ENCODE peak calls at places on chromosomes 11 and 22, in four cellular contexts. One of them, this sample, is unnamed.
A peak's percentile ranks its signal among the peaks of the same experiment; 100 is the strongest.

GRCh38 chr11:72333657-72334056 is 89.7 kb upstream of the PHOX2A start:
- DNase-seq in neuronal stem cell: peak; percentile 48
- DNase-seq in SK-N-SH: peak; percentile 61
- DNase-seq in hepatocyte: peak; percentile 25
- DNase-seq in this sample: peak; percentile 83

GRCh38 chr11:134667505-134667904 is 255.5 kb upstream of the B3GAT1 start:
- DNase-seq in hepatocyte: no peak
- DNase-seq in neuronal stem cell: no peak
- DNase-seq in SK-N-SH: no peak
- DNase-seq in this sample: no peak

GRCh38 chr11:61775606-61776554 is 16.5 kb downstream of the TMEM258 start:
- DNase-seq in hepatocyte: no peak
- DNase-seq in SK-N-SH: peak; percentile 31
- DNase-seq in neuronal stem cell: no peak
- DNase-seq in this sample: no peak

GRCh38 chr22:40791241-40791640 is 27.9 kb downstream of the SLC25A17 start:
- DNase-seq in SK-N-SH: no peak
- DNase-seq in hepatocyte: no peak
- DNase-seq in neuronal stem cell: no peak
- DNase-seq in this sample: no peak

GRCh38 chr11:125481531-125481930 is 14.5 kb downstream of the FEZ1 start:
- DNase-seq in neuronal stem cell: no peak
- DNase-seq in SK-N-SH: peak; percentile 40
- DNase-seq in hepatocyte: no peak
- DNase-seq in this sample: peak; percentile 63

GRCh38 chr11:92253945-92254344 is 29.3 kb downstream of the FAT3 start:
- DNase-seq in SK-N-SH: no peak
- DNase-seq in neuronal stem cell: no peak
- DNase-seq in hepatocyte: no peak
- DNase-seq in this sample: no peak

GRCh38 chr11:95067042-95067827 is 516 bp downstream of the SRSF8 start:
- DNase-seq in hepatocyte: peak; percentile 91
- DNase-seq in neuronal stem cell: peak; percentile 65
- DNase-seq in SK-N-SH: peak; percentile 78
- DNase-seq in this sample: peak; percentile 85

GRCh38 chr11:22407899-22408298 is 69.7 kb downstream of the SLC17A6 start:
- DNase-seq in SK-N-SH: no peak
- DNase-seq in hepatocyte: no peak
- DNase-seq in neuronal stem cell: peak; percentile 15
- DNase-seq in this sample: peak; percentile 71

GRCh38 chr11:129451524-129451923 is 75.9 kb downstream of the BARX2 start:
- DNase-seq in hepatocyte: no peak
- DNase-seq in neuronal stem cell: no peak
- DNase-seq in SK-N-SH: no peak
- DNase-seq in this sample: no peak

GRCh38 chr11:46373787-46374740 is 7.4 kb upstream of the MDK start:
- DNase-seq in SK-N-SH: no peak
- DNase-seq in hepatocyte: no peak
- DNase-seq in neuronal stem cell: no peak
- DNase-seq in this sample: no peak
- H3K4me3 ChIP-seq in SK-N-SH: no peak overlapping the region
- H3K4me3 ChIP-seq in hepatocyte: no peak overlapping the region
- H3K4me3 ChIP-seq in neuronal stem cell: no peak overlapping the region
- H3K4me3 ChIP-seq in this sample: no peak overlapping the region

DNA sequence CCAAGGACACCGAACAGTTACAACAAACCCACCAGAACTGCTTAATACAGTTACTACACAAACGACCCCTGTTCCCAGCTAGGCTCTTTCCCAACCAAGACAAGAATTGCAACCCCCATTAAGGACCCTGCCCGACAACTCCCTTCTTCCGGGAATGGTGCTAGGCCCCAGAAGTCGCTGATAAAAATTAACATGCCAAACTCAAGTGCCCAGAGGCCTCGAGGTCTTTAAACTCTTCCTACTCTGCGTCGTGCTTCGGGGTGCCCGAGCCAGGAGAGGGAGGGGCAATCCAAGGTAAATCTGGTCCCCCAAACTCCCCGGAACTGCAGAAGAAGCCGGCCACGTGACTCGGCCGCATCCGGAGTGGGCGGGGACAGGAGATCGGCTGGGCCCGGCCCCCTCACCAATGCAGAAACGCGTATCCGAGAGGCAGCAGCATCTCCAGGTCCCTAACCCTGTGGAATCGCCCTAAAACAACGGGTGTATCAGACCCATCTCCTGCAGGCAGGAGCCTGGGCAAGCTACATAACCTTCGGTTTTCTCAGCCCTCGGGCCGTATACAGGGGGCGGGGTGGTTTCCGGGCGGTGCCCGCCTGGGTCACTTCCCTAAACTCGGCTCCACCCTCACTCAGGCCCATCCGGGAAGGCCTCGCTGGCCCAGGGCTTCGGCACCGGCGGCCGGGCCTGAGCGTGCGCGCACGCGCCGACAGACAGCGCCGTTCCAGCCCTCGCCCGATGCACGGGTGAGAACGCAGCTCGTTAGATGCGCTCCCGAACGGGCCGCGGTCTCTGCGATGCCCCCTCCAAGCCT is 1.1 kb downstream of the CFL1 start:
- DNase-seq in neuronal stem cell: peak; percentile 50
- DNase-seq in hepatocyte: peak; percentile 84
- DNase-seq in SK-N-SH: peak; percentile 80
- DNase-seq in this sample: peak; percentile 82
- H2AFZ ChIP-seq in neuronal stem cell: peak overlapping the region; percentile 27
- H2AFZ ChIP-seq in hepatocyte: peak overlapping the region; percentile 26
- H2AFZ ChIP-seq in SK-N-SH: no peak overlapping the region
- H2AFZ ChIP-seq in this sample: no peak overlapping the region

GRCh38 chr22:46672731-46673130 is 52.5 kb downstream of the GRAMD4 start:
- DNase-seq in hepatocyte: no peak
- DNase-seq in SK-N-SH: no peak
- DNase-seq in neuronal stem cell: no peak
- DNase-seq in this sample: no peak

GRCh38 chr22:46674367-46674781 is 54.2 kb downstream of the GRAMD4 start:
- DNase-seq in hepatocyte: no peak
- DNase-seq in SK-N-SH: no peak
- DNase-seq in neuronal stem cell: no peak
- DNase-seq in this sample: no peak

GRCh38 chr22:46673677-46674236 is 53.6 kb downstream of the GRAMD4 start:
- DNase-seq in SK-N-SH: no peak
- DNase-seq in neuronal stem cell: no peak
- DNase-seq in hepatocyte: no peak
- DNase-seq in this sample: no peak

GRCh38 chr22:46671824-46672432 is 51.7 kb downstream of the GRAMD4 start:
- DNase-seq in hepatocyte: peak; percentile 34
- DNase-seq in neuronal stem cell: no peak
- DNase-seq in SK-N-SH: no peak
- DNase-seq in this sample: no peak

DNA sequence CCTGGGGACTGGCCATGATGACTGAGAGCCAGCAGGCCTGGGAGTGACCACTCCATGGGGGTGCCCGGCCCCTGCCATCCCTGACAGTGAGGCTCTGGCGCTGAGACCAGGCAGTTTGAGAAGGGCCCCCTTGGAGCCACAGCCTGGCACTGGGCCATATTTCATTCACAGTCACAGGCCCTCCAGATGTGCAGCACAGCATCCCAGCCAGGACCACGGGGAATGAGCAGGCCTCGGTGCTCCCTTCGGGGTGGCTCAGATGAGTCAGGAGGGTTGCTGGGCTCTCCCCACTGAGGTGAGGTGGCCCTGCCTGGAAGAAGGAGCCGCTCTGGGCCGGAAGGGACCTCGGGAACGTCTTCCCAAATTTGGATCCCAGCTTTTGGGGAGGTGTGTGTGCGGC is 53.0 kb downstream of the GRAMD4 start:
- DNase-seq in hepatocyte: no peak
- DNase-seq in neuronal stem cell: no peak
- DNase-seq in SK-N-SH: peak; percentile 81
- DNase-seq in this sample: no peak
- H3K4me3 ChIP-seq in hepatocyte: no peak overlapping the region
- H3K4me3 ChIP-seq in neuronal stem cell: no peak overlapping the region
- H3K4me3 ChIP-seq in SK-N-SH: no peak overlapping the region
- H3K4me3 ChIP-seq in this sample: no peak overlapping the region

GRCh38 chr11:111870522-111870886 is 877 bp downstream of the ALG9 start:
- DNase-seq in SK-N-SH: no peak
- DNase-seq in hepatocyte: no peak
- DNase-seq in neuronal stem cell: no peak
- DNase-seq in this sample: no peak

GRCh38 chr11:111870887-111871692 is at the start of gene ALG9:
- DNase-seq in SK-N-SH: peak; percentile 95
- DNase-seq in hepatocyte: peak; percentile 84
- DNase-seq in neuronal stem cell: peak; percentile 68
- DNase-seq in this sample: peak; percentile 88

GRCh38 chr11:111871693-111872161 is 346 bp upstream of the ALG9 start:
- DNase-seq in SK-N-SH: peak; percentile 28
- DNase-seq in hepatocyte: no peak
- DNase-seq in neuronal stem cell: no peak
- DNase-seq in this sample: no peak

DNA sequence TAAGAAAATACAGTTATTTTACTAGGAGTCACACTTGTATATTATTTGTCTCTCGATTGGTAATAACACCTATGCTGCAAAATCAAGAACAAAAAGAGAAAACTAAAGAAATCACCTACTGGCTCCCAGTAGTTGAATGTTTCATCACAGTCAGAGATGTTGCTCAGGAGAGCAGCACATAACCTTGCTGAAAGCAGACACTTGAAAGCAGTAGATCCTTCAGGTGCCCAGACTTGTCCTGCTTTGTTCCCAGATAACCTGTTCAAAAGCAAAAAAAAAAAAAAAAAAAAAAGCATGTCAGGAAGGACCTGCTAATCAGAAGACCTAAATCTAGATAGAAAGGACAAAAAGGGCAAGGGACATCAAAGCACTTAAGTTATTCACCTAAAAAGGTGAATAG is 1.3 kb downstream of the ALG9 start:
- DNase-seq in neuronal stem cell: no peak
- DNase-seq in hepatocyte: no peak
- DNase-seq in SK-N-SH: no peak
- DNase-seq in this sample: no peak
- H2AFZ ChIP-seq in neuronal stem cell: no peak overlapping the region
- H2AFZ ChIP-seq in hepatocyte: no peak overlapping the region
- H2AFZ ChIP-seq in SK-N-SH: no peak overlapping the region
- H2AFZ ChIP-seq in this sample: no peak overlapping the region

DNA sequence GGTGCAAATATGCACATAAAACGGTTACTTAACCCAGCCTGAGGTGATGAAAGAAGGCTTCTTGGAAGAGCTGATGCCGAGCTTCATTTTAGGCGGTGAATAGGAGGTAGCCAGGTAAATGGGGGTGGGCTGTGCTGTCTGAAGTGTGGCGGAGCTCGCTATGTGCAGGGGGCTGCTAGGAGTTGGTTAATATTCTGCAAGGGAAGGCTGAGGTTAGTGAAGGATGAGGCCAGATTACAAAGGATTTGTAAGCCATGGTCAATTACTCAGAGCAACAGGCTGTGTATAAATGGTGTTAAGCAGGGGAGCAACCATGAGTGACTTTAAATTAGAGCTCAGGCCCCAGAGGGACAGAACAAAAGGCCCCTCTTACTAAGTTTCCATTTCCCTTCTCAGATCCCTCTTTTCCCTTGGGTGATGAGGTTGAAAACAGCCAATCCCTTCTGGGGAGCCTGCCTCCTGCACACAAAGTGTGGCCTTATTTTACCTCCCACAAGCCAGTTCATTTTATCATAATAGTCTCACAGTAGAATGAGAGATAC is 7.3 kb upstream of the MCAM start:
- DNase-seq in SK-N-SH: no peak
- DNase-seq in neuronal stem cell: no peak
- DNase-seq in hepatocyte: no peak
- DNase-seq in this sample: no peak
- H3K4me3 ChIP-seq in SK-N-SH: no peak overlapping the region
- H3K4me3 ChIP-seq in neuronal stem cell: no peak overlapping the region
- H3K4me3 ChIP-seq in hepatocyte: no peak overlapping the region
- H3K4me3 ChIP-seq in this sample: no peak overlapping the region

GRCh38 chr11:46916251-46916650 is 2.1 kb downstream of the LRP4 start:
- DNase-seq in SK-N-SH: no peak
- DNase-seq in hepatocyte: no peak
- DNase-seq in neuronal stem cell: no peak
- DNase-seq in this sample: no peak
- H2AFZ ChIP-seq in SK-N-SH: no peak overlapping the region
- H2AFZ ChIP-seq in hepatocyte: peak overlapping the region; percentile 54
- H2AFZ ChIP-seq in neuronal stem cell: peak overlapping the region; percentile 84
- H2AFZ ChIP-seq in this sample: peak overlapping the region; percentile 12

GRCh38 chr11:69107413-69107812 is 48.3 kb upstream of the SMIM38 start:
- DNase-seq in SK-N-SH: no peak
- DNase-seq in neuronal stem cell: no peak
- DNase-seq in hepatocyte: no peak
- DNase-seq in this sample: no peak
- H3K4me3 ChIP-seq in SK-N-SH: no peak overlapping the region
- H3K4me3 ChIP-seq in neuronal stem cell: no peak overlapping the region
- H3K4me3 ChIP-seq in hepatocyte: no peak overlapping the region
- H3K4me3 ChIP-seq in this sample: no peak overlapping the region

GRCh38 chr22:44328762-44329161 is 16.0 kb upstream of the SHISAL1 start:
- DNase-seq in SK-N-SH: no peak
- DNase-seq in neuronal stem cell: no peak
- DNase-seq in hepatocyte: no peak
- DNase-seq in this sample: no peak

GRCh38 chr22:44326549-44326881 is 13.8 kb upstream of the SHISAL1 start:
- DNase-seq in hepatocyte: no peak
- DNase-seq in neuronal stem cell: no peak
- DNase-seq in SK-N-SH: peak; percentile 58
- DNase-seq in this sample: no peak

GRCh38 chr22:44329179-44329796 is 16.5 kb upstream of the SHISAL1 start:
- DNase-seq in hepatocyte: no peak
- DNase-seq in neuronal stem cell: no peak
- DNase-seq in SK-N-SH: no peak
- DNase-seq in this sample: no peak

GRCh38 chr22:44328326-44328725 is 15.6 kb upstream of the SHISAL1 start:
- DNase-seq in neuronal stem cell: no peak
- DNase-seq in hepatocyte: no peak
- DNase-seq in SK-N-SH: no peak
- DNase-seq in this sample: no peak

DNA sequence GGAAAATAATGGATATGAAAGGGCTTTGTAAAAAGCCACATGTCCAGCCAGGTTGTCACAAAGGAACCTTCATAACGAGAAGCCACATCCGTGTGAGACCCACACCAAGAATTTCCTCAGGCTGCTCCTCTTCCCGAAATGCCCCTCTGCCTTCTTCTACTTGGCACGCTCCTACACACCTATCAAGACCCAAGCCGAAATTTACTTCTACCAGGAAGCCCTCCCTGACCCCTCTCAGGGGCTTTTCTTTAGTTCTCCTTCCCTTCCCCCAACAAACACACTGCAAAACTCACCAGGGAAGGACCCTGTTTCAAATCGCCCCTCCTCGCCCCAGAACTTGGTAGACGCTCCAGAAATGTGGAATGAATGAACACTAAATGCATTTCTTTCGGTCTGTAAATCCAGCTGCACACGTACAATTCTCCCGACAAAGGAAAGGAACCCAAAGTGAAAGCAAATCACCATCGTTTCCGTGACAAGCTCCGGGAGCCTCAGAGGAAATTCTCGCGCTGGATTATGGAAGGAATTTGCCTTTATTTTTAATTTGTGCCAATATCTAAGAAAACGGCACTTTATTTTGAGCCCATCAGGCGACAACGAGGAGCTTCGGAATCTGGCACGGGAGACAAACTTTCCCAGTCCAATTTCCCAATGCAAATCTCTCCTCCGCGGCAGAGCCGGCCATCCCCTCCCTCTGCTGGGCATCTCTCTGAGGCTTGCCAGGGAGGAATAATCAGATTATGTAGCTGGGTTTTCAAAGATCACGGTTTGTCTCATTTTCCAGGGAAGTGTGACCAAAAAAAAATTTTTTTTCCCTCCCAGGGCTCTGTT is 13.2 kb upstream of the SHISAL1 start:
- DNase-seq in neuronal stem cell: no peak
- DNase-seq in SK-N-SH: peak; percentile 82
- DNase-seq in hepatocyte: no peak
- DNase-seq in this sample: peak; percentile 38
- H2AFZ ChIP-seq in neuronal stem cell: peak overlapping the region; percentile 80
- H2AFZ ChIP-seq in SK-N-SH: peak overlapping the region; percentile 86
- H2AFZ ChIP-seq in hepatocyte: no peak overlapping the region
- H2AFZ ChIP-seq in this sample: no peak overlapping the region

GRCh38 chr22:44704159-44705021 is 2.4 kb downstream of the PRR5 start:
- DNase-seq in neuronal stem cell: no peak
- DNase-seq in SK-N-SH: no peak
- DNase-seq in hepatocyte: no peak
- DNase-seq in this sample: no peak
- H3K4me3 ChIP-seq in neuronal stem cell: no peak overlapping the region
- H3K4me3 ChIP-seq in SK-N-SH: no peak overlapping the region
- H3K4me3 ChIP-seq in hepatocyte: no peak overlapping the region
- H3K4me3 ChIP-seq in this sample: no peak overlapping the region